ENCODE peak calls at places on chromosomes 6 and 20, in ten cellular contexts. One of them, this sample, is unnamed.
A peak's percentile ranks its signal among the peaks of the same experiment; 100 is the strongest.

GRCh38 chr6:35795453-35796071 is 1.6 kb downstream of the CLPS start:
- DNase-seq in SK-N-SH: no peak
- DNase-seq in transverse colon: no peak
- DNase-seq in ovary: no peak
- DNase-seq in tibial nerve: no peak
- DNase-seq in H1: no peak
- DNase-seq in upper lobe of left lung: no peak
- DNase-seq in sigmoid colon: no peak
- DNase-seq in A549: no peak
- DNase-seq in stomach: no peak
- DNase-seq in this sample: no peak

GRCh38 chr6:166586424-166587156 is at the start of gene RAMACL:
- DNase-seq in H1: no peak
- DNase-seq in sigmoid colon: no peak
- DNase-seq in stomach: peak; percentile 40
- DNase-seq in upper lobe of left lung: no peak
- DNase-seq in SK-N-SH: peak; percentile 73
- DNase-seq in tibial nerve: no peak
- DNase-seq in A549: peak; percentile 21
- DNase-seq in ovary: no peak
- DNase-seq in transverse colon: peak; percentile 52
- DNase-seq in this sample: no peak

GRCh38 chr6:4105980-4106536 is 27.1 kb upstream of the FAM217A start:
- DNase-seq in transverse colon: no peak
- DNase-seq in upper lobe of left lung: no peak
- DNase-seq in SK-N-SH: no peak
- DNase-seq in tibial nerve: no peak
- DNase-seq in stomach: no peak
- DNase-seq in sigmoid colon: no peak
- DNase-seq in H1: no peak
- DNase-seq in A549: no peak
- DNase-seq in ovary: no peak
- DNase-seq in this sample: no peak

GRCh38 chr20:44442298-44443070 is 33.2 kb upstream of the TTPAL start:
- DNase-seq in tibial nerve: no peak
- DNase-seq in upper lobe of left lung: no peak
- DNase-seq in A549: no peak
- DNase-seq in sigmoid colon: no peak
- DNase-seq in H1: no peak
- DNase-seq in transverse colon: peak; percentile 92
- DNase-seq in ovary: no peak
- DNase-seq in stomach: no peak
- DNase-seq in SK-N-SH: no peak
- DNase-seq in this sample: no peak

GRCh38 chr6:108118791-108119211 is 44.3 kb upstream of the OSTM1 start:
- DNase-seq in H1: no peak
- DNase-seq in transverse colon: no peak
- DNase-seq in ovary: no peak
- DNase-seq in A549: no peak
- DNase-seq in tibial nerve: no peak
- DNase-seq in upper lobe of left lung: no peak
- DNase-seq in SK-N-SH: peak; percentile 59
- DNase-seq in stomach: no peak
- DNase-seq in sigmoid colon: no peak
- DNase-seq in this sample: no peak

GRCh38 chr20:16434087-16434664 is 139.1 kb downstream of the KIF16B start:
- DNase-seq in ovary: peak; percentile 9
- DNase-seq in tibial nerve: peak; percentile 35
- DNase-seq in SK-N-SH: peak; percentile 46
- DNase-seq in transverse colon: peak; percentile 44
- DNase-seq in A549: peak; percentile 47
- DNase-seq in H1: peak; percentile 63
- DNase-seq in upper lobe of left lung: no peak
- DNase-seq in sigmoid colon: no peak
- DNase-seq in stomach: peak; percentile 38
- DNase-seq in this sample: no peak

GRCh38 chr6:73969982-73970960 is 274.3 kb downstream of the CD109 start:
- DNase-seq in stomach: no peak
- DNase-seq in sigmoid colon: no peak
- DNase-seq in tibial nerve: no peak
- DNase-seq in SK-N-SH: peak; percentile 11
- DNase-seq in H1: no peak
- DNase-seq in ovary: no peak
- DNase-seq in upper lobe of left lung: no peak
- DNase-seq in A549: peak; percentile 10
- DNase-seq in transverse colon: no peak
- DNase-seq in this sample: no peak

GRCh38 chr6:39137235-39137634 is 22.2 kb upstream of the SAYSD1 start:
- DNase-seq in ovary: no peak
- DNase-seq in transverse colon: peak; percentile 17
- DNase-seq in sigmoid colon: no peak
- DNase-seq in A549: no peak
- DNase-seq in SK-N-SH: no peak
- DNase-seq in upper lobe of left lung: no peak
- DNase-seq in H1: no peak
- DNase-seq in stomach: peak; percentile 29
- DNase-seq in tibial nerve: no peak
- DNase-seq in this sample: no peak

GRCh38 chr6:134878136-134878535 is 71.8 kb downstream of the ALDH8A1 start:
- DNase-seq in H1: no peak
- DNase-seq in tibial nerve: no peak
- DNase-seq in sigmoid colon: no peak
- DNase-seq in upper lobe of left lung: no peak
- DNase-seq in stomach: no peak
- DNase-seq in transverse colon: no peak
- DNase-seq in ovary: no peak
- DNase-seq in SK-N-SH: no peak
- DNase-seq in A549: no peak
- DNase-seq in this sample: no peak

GRCh38 chr6:91063362-91063761 is 476.5 kb upstream of the MAP3K7 start:
- DNase-seq in SK-N-SH: no peak
- DNase-seq in H1: no peak
- DNase-seq in stomach: no peak
- DNase-seq in upper lobe of left lung: no peak
- DNase-seq in ovary: no peak
- DNase-seq in tibial nerve: no peak
- DNase-seq in transverse colon: no peak
- DNase-seq in A549: no peak
- DNase-seq in sigmoid colon: no peak
- DNase-seq in this sample: no peak

GRCh38 chr6:31865205-31866118 is 2.8 kb upstream of the NEU1 start:
- DNase-seq in stomach: no peak
- DNase-seq in A549: no peak
- DNase-seq in SK-N-SH: no peak
- DNase-seq in ovary: no peak
- DNase-seq in upper lobe of left lung: no peak
- DNase-seq in sigmoid colon: no peak
- DNase-seq in transverse colon: no peak
- DNase-seq in H1: no peak
- DNase-seq in tibial nerve: no peak
- DNase-seq in this sample: no peak

GRCh38 chr20:37745553-37745952 is 51.7 kb downstream of the CTNNBL1 start:
- DNase-seq in SK-N-SH: no peak
- DNase-seq in stomach: no peak
- DNase-seq in sigmoid colon: no peak
- DNase-seq in tibial nerve: no peak
- DNase-seq in transverse colon: no peak
- DNase-seq in A549: no peak
- DNase-seq in upper lobe of left lung: no peak
- DNase-seq in H1: no peak
- DNase-seq in ovary: no peak
- DNase-seq in this sample: no peak

DNA sequence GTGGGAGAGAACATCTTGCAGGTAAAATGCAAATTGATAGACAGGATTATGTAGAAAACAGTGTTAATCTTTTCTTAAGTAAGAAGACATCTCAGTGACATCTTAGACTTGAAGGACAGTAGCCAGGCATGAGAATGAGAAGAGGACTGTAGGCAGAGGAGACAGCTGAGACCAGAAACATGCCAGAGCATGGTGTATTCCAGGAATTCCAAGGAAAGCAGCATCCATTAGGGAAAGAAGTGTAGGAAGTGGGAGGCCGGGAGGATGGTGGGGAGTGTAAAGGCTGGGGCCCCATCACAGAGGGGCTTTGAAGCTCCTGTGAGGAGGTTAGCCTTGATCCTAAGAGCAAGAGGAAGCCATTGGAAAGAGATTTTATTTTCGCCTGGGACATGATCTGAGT is 225.6 kb downstream of the ARID1B start:
- DNase-seq in sigmoid colon: no peak
- DNase-seq in SK-N-SH: no peak
- DNase-seq in upper lobe of left lung: no peak
- DNase-seq in H1: no peak
- DNase-seq in tibial nerve: no peak
- DNase-seq in transverse colon: no peak
- DNase-seq in stomach: no peak
- DNase-seq in ovary: no peak
- DNase-seq in A549: no peak
- DNase-seq in this sample: no peak
- TF ChIP-seq EP300 in sigmoid colon: no peak
- TF ChIP-seq EP300 in SK-N-SH: no peak
- TF ChIP-seq EP300 in upper lobe of left lung: no peak
- TF ChIP-seq EP300 in H1: no peak
- TF ChIP-seq EP300 in tibial nerve: no peak
- TF ChIP-seq EP300 in transverse colon: no peak
- TF ChIP-seq EP300 in stomach: no peak
- TF ChIP-seq EP300 in ovary: no peak
- TF ChIP-seq EP300 in A549: no peak
- TF ChIP-seq EP300 in this sample: no peak

GRCh38 chr6:151413372-151414145 is 22.2 kb upstream of the ZBTB2 start:
- DNase-seq in ovary: no peak
- DNase-seq in H1: no peak
- DNase-seq in sigmoid colon: no peak
- DNase-seq in transverse colon: no peak
- DNase-seq in upper lobe of left lung: no peak
- DNase-seq in A549: no peak
- DNase-seq in tibial nerve: no peak
- DNase-seq in SK-N-SH: no peak
- DNase-seq in stomach: no peak
- DNase-seq in this sample: no peak
- TF ChIP-seq EP300 in ovary: no peak
- TF ChIP-seq EP300 in H1: no peak
- TF ChIP-seq EP300 in sigmoid colon: no peak
- TF ChIP-seq EP300 in transverse colon: no peak
- TF ChIP-seq EP300 in upper lobe of left lung: no peak
- TF ChIP-seq EP300 in A549: no peak
- TF ChIP-seq EP300 in tibial nerve: no peak
- TF ChIP-seq EP300 in SK-N-SH: no peak
- TF ChIP-seq EP300 in stomach: no peak
- TF ChIP-seq EP300 in this sample: no peak

GRCh38 chr6:133787122-133787521 is 101.8 kb upstream of the TCF21 start:
- DNase-seq in SK-N-SH: no peak
- DNase-seq in H1: no peak
- DNase-seq in sigmoid colon: no peak
- DNase-seq in stomach: no peak
- DNase-seq in upper lobe of left lung: no peak
- DNase-seq in transverse colon: no peak
- DNase-seq in A549: no peak
- DNase-seq in tibial nerve: no peak
- DNase-seq in ovary: no peak
- DNase-seq in this sample: no peak
- TF ChIP-seq EP300 in SK-N-SH: no peak
- TF ChIP-seq EP300 in H1: no peak
- TF ChIP-seq EP300 in sigmoid colon: no peak
- TF ChIP-seq EP300 in stomach: no peak
- TF ChIP-seq EP300 in upper lobe of left lung: no peak
- TF ChIP-seq EP300 in transverse colon: no peak
- TF ChIP-seq EP300 in A549: no peak
- TF ChIP-seq EP300 in tibial nerve: no peak
- TF ChIP-seq EP300 in ovary: no peak
- TF ChIP-seq EP300 in this sample: no peak

GRCh38 chr6:113610377-113610988 is 246.7 kb upstream of the MARCKS start:
- DNase-seq in transverse colon: no peak
- DNase-seq in H1: no peak
- DNase-seq in ovary: no peak
- DNase-seq in tibial nerve: no peak
- DNase-seq in upper lobe of left lung: no peak
- DNase-seq in A549: no peak
- DNase-seq in sigmoid colon: no peak
- DNase-seq in stomach: no peak
- DNase-seq in SK-N-SH: peak; percentile 13
- DNase-seq in this sample: no peak
- TF ChIP-seq EP300 in transverse colon: no peak
- TF ChIP-seq EP300 in H1: no peak
- TF ChIP-seq EP300 in ovary: no peak
- TF ChIP-seq EP300 in tibial nerve: no peak
- TF ChIP-seq EP300 in upper lobe of left lung: no peak
- TF ChIP-seq EP300 in A549: no peak
- TF ChIP-seq EP300 in sigmoid colon: no peak
- TF ChIP-seq EP300 in stomach: no peak
- TF ChIP-seq EP300 in SK-N-SH: peak; percentile 58
- TF ChIP-seq EP300 in this sample: no peak

DNA sequence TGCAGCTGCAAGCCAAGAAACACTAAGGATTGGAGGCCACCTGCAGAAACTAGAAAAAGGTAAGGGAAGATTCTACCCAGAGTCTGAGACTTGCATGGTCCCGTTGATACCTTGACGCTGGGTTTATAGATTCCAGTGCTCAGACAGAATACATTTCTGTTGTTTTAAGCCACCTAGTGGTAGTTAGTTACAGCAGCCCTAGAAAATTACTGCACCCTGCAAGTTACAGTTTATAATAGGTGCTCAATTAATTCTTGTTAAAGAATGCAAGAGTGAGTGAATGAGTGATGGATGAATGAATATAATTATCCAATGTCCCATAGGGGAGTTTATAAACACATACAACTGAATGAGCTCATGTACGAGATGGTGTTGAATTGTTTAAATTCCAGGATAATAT is 453.1 kb upstream of the SLC35B3 start:
- DNase-seq in H1: no peak
- DNase-seq in ovary: no peak
- DNase-seq in SK-N-SH: peak; percentile 25
- DNase-seq in upper lobe of left lung: no peak
- DNase-seq in stomach: no peak
- DNase-seq in transverse colon: no peak
- DNase-seq in A549: no peak
- DNase-seq in tibial nerve: no peak
- DNase-seq in sigmoid colon: no peak
- DNase-seq in this sample: no peak
- TF ChIP-seq EP300 in H1: no peak
- TF ChIP-seq EP300 in ovary: no peak
- TF ChIP-seq EP300 in SK-N-SH: no peak
- TF ChIP-seq EP300 in upper lobe of left lung: no peak
- TF ChIP-seq EP300 in stomach: no peak
- TF ChIP-seq EP300 in transverse colon: no peak
- TF ChIP-seq EP300 in A549: no peak
- TF ChIP-seq EP300 in tibial nerve: no peak
- TF ChIP-seq EP300 in sigmoid colon: no peak
- TF ChIP-seq EP300 in this sample: no peak